ENCODE peak calls at places on chromosomes 11 and 22, in five cellular contexts. X, O, V, H and Q are unnamed samples.

GRCh38 chr22:22694106-22694505 is 49.7 kb downstream of the GGTLC2 start:
- DNase-seq in V (no peak), H (no peak), O (no peak), X (no peak), Q (no peak)

GRCh38 chr11:122108192-122108799 is 7.7 kb downstream of the BLID start:
- DNase-seq in H (no peak), O (no peak), X (peak; percentile 54), V (no peak), Q (no peak)

GRCh38 chr11:47586043-47586442 is 435 bp upstream of the FAM180B start:
- DNase-seq in H (no peak), O (no peak), X (no peak), V (no peak), Q (no peak)

GRCh38 chr11:5280582-5281102 is 10.9 kb upstream of the HBE1 start:
- DNase-seq in O (peak; percentile 94), H (peak; percentile 98), X (peak; percentile 79), V (peak; percentile 99), Q (peak; percentile 22)

GRCh38 chr11:67441731-67442401 is 1.4 kb downstream of the CORO1B start:
- DNase-seq in O (no peak), H (no peak), X (no peak), V (no peak), Q (no peak)

GRCh38 chr22:46735747-46736608 is 2.1 kb downstream of the CERK start:
- DNase-seq in X (peak; percentile 21), V (no peak), H (no peak), O (no peak), Q (no peak)

GRCh38 chr11:129283141-129283540 is 91.0 kb upstream of the ARHGAP32 start:
- DNase-seq in O (no peak), X (no peak), V (no peak), H (no peak), Q (no peak)

GRCh38 chr11:85884581-85885021 is 29.4 kb downstream of the CCDC83 start:
- DNase-seq in O (no peak), V (no peak), X (no peak), H (no peak), Q (no peak)

GRCh38 chr11:78078218-78079167 is 1.2 kb downstream of the NDUFC2 start:
- DNase-seq in O (no peak), X (peak; percentile 12), V (no peak), H (no peak), Q (no peak)

GRCh38 chr11:65476632-65477270 is 22.1 kb upstream of the MALAT1 start:
- DNase-seq in H (no peak), V (no peak), X (no peak), O (no peak), Q (no peak)

GRCh38 chr11:89529619-89530018 is 38.4 kb upstream of the NOX4 start:
- DNase-seq in O (no peak), X (no peak), H (no peak), V (no peak), Q (no peak)

GRCh38 chr11:69842746-69843528 is 23.7 kb upstream of the FGF3 start:
- DNase-seq in O (no peak), X (no peak), H (no peak), V (no peak), Q (no peak)

GRCh38 chr11:44304091-44305084 is 5.6 kb downstream of the ALX4 start:
- DNase-seq in O (no peak), V (no peak), H (no peak), X (no peak), Q (no peak)

GRCh38 chr11:45062974-45063635 is 83.3 kb upstream of the PRDM11 start:
- DNase-seq in V (no peak), H (no peak), X (no peak), O (no peak), Q (peak; percentile 80)

GRCh38 chr22:25334091-25334490 is 114.7 kb downstream of the CRYBB2 start:
- DNase-seq in O (no peak), V (no peak), H (no peak), X (peak; percentile 68), Q (no peak)

GRCh38 chr22:42171417-42171816 is 40.8 kb upstream of the CYP2D6 start:
- DNase-seq in X (no peak), V (no peak), O (no peak), H (no peak), Q (no peak)

GRCh38 chr22:17920992-17921650 is 103.2 kb downstream of the MICAL3 start:
- DNase-seq in H (no peak), O (no peak), V (no peak), X (no peak), Q (no peak)

GRCh38 chr11:124817036-124817435 is 16.8 kb upstream of the MSANTD2 start:
- DNase-seq in V (no peak), O (no peak), H (no peak), X (no peak), Q (no peak)

GRCh38 chr11:62705401-62705800 is 1.8 kb downstream of the BSCL2 start:
- DNase-seq in H (no peak), X (no peak), O (peak; percentile 49), V (no peak), Q (no peak)

GRCh38 chr22:22125028-22125578 is 119.5 kb upstream of the VPREB1 start:
- DNase-seq in V (no peak), X (no peak), H (no peak), O (no peak), Q (no peak)

GRCh38 chr11:32895471-32895870 is 2.9 kb downstream of the QSER1 start:
- DNase-seq in O (no peak), H (no peak), V (no peak), X (peak; percentile 13), Q (no peak)

GRCh38 chr22:39729141-39729934 is 158.8 kb downstream of the CACNA1I start:
- DNase-seq in H (no peak), X (no peak), O (no peak), V (no peak), Q (no peak)

GRCh38 chr11:134068829-134069425 is at the start of gene JAM3:
- DNase-seq in V (peak; percentile 76), O (peak; percentile 74), H (peak; percentile 70), X (peak; percentile 92), Q (peak; percentile 39)

GRCh38 chr11:33695051-33695566 is 5.5 kb downstream of the C11orf91 start:
- DNase-seq in H (no peak), X (peak; percentile 28), V (no peak), O (no peak), Q (no peak)

GRCh38 chr22:43094085-43094484 is 4.9 kb upstream of the TTLL1 start:
- DNase-seq in X (peak; percentile 52), H (no peak), O (no peak), V (no peak), Q (no peak)

GRCh38 chr11:113881856-113882255 is 6.5 kb upstream of the USP28 start:
- DNase-seq in H (no peak), O (no peak), V (no peak), X (no peak), Q (no peak)

GRCh38 chr11:3121931-3122774 is 43.0 kb downstream of the OSBPL5 start:
- DNase-seq in V (no peak), H (no peak), O (no peak), X (no peak), Q (no peak)

GRCh38 chr11:32893091-32893946 is 708 bp downstream of the QSER1 start:
- DNase-seq in O (peak; percentile 43), X (peak; percentile 67), V (no peak), H (no peak), Q (no peak)

GRCh38 chr22:36538529-36538928 is 9.6 kb upstream of the EIF3D start:
- DNase-seq in O (no peak), V (no peak), X (no peak), H (no peak), Q (no peak)

GRCh38 chr11:3674189-3674588 is 3.0 kb upstream of the CHRNA10 start:
- DNase-seq in V (peak; percentile 16), H (peak; percentile 9), X (no peak), O (no peak), Q (no peak)

GRCh38 chr11:35192347-35192746 is 53.4 kb downstream of the CD44 start:
- DNase-seq in V (no peak), O (no peak), X (no peak), H (no peak), Q (no peak)

GRCh38 chr22:50298937-50299656 is 8.3 kb downstream of the PLXNB2 start:
- DNase-seq in V (no peak), X (no peak), O (no peak), H (no peak), Q (no peak)

GRCh38 chr11:19931768-19932369 is 219.2 kb downstream of the NAV2 start:
- DNase-seq in O (no peak), X (no peak), H (no peak), V (no peak), Q (no peak)
- H3K4me3 ChIP-seq in O (no peak overlapping the region), X (no peak overlapping the region), H (no peak overlapping the region), V (no peak overlapping the region), Q (no peak overlapping the region)

GRCh38 chr11:16225623-16226022 is 130.7 kb downstream of the SOX6 start:
- DNase-seq in X (no peak), V (no peak), O (no peak), H (no peak), Q (no peak)

GRCh38 chr11:16223558-16223957 is 132.8 kb downstream of the SOX6 start:
- DNase-seq in X (no peak), H (no peak), O (no peak), V (no peak), Q (no peak)

GRCh38 chr11:16226245-16226644 is 130.1 kb downstream of the SOX6 start:
- DNase-seq in H (peak; percentile 52), O (peak; percentile 3), V (no peak), X (peak; percentile 12), Q (peak; percentile 96)
- H3K4me3 ChIP-seq in H (no peak overlapping the region), O (no peak overlapping the region), V (no peak overlapping the region), X (no peak overlapping the region), Q (no peak overlapping the region)

DNA sequence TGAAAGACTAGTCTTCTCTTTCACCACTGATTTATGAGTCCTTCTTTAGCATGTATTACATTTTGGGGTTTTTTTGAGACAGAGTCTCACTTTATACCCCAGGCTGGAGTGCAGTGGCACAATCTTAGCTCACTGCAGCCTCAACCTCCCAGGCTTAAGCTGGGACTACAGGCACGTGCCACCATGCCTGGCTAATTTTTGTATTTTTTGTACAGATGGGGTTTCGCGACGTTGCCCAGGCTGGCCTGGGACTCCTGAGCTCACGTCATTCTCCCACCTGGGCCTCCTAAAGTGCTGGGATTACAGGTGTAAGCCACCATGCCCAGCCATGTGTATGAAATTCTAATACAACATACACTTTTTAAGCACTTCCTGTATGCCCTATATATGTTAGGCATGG is 26.3 kb upstream of the CXCR5 start:
- DNase-seq in V (no peak), X (no peak), O (no peak), H (no peak), Q (no peak)
- H3K4me3 ChIP-seq in V (no peak overlapping the region), X (no peak overlapping the region), O (no peak overlapping the region), H (no peak overlapping the region), Q (no peak overlapping the region)

DNA sequence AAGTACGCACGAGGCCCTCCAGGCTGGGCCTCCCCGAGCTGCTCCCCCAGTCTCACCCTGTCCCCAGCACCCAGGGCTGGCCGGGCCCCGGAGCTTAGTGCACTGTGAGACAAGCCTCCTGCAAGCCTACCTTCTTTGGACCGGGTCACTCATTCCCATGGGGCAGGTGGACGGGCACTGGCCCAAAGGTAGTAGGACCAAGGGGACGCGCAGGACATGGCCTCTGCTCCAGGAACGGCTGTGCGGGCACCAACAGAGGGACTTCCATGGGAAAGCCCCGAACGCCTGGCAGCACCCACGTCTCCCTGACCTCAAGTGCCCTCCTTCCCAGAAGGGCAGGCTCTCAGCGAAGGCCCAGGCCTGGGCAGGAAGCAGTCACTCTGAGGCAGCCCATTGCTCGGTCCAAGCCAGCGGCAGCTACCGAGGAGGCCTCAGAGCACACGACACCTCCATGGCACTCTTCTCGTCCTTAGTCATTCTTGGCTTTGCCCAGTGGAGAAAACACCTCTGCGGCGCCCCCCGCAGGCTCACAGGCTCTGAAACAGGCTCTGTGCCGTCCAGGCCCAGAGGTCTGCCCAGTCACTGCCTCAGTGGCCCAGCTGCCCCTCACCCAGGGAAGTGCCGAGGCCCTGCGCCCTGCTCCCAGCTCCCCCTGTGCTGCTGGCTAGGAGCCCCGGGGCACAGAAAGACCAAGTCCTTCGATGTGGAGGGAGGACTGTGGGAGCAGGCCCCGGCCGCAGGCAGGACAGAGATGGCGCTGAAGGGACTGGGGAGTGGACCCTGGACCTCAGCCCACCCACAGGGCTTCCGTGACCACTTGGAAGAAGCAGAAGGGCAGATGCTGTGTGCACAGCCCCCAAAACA is 3.8 kb downstream of the MOB2 start:
- DNase-seq in V (no peak), X (no peak), O (no peak), H (no peak), Q (no peak)
- H3K4me3 ChIP-seq in V (no peak overlapping the region), X (no peak overlapping the region), O (no peak overlapping the region), H (no peak overlapping the region), Q (no peak overlapping the region)